ENCODE peak calls at places on chromosomes 5 and 9, in six cellular contexts. One of them, this sample, is unnamed.

GRCh38 chr9:130682490-130683121 is 11.0 kb upstream of the EXOSC2 start:
- DNase-seq in left ventricle myocardium inferior: peak
- DNase-seq in CD8-positive, alpha-beta T cell: no peak
- DNase-seq in foreskin fibroblast: peak
- DNase-seq in cardiac muscle cell: peak
- DNase-seq in AG09319: peak
- DNase-seq in this sample: no peak

GRCh38 chr9:35112257-35113020 is 3.2 kb downstream of the ATOSB start:
- DNase-seq in left ventricle myocardium inferior: no peak
- DNase-seq in CD8-positive, alpha-beta T cell: no peak
- DNase-seq in foreskin fibroblast: peak
- DNase-seq in cardiac muscle cell: no peak
- DNase-seq in AG09319: peak
- DNase-seq in this sample: no peak

GRCh38 chr9:88198346-88198807 is 60.1 kb upstream of the SPATA31C2 start:
- DNase-seq in left ventricle myocardium inferior: no peak
- DNase-seq in CD8-positive, alpha-beta T cell: no peak
- DNase-seq in foreskin fibroblast: peak
- DNase-seq in cardiac muscle cell: no peak
- DNase-seq in AG09319: no peak
- DNase-seq in this sample: no peak

GRCh38 chr5:122908662-122909061 is 63.2 kb downstream of the SNX24 start:
- DNase-seq in left ventricle myocardium inferior: no peak
- DNase-seq in CD8-positive, alpha-beta T cell: no peak
- DNase-seq in foreskin fibroblast: no peak
- DNase-seq in cardiac muscle cell: peak
- DNase-seq in AG09319: no peak
- DNase-seq in this sample: no peak

GRCh38 chr5:100539519-100539918 is 4.3 kb downstream of the FAM174A start:
- DNase-seq in left ventricle myocardium inferior: no peak
- DNase-seq in CD8-positive, alpha-beta T cell: no peak
- DNase-seq in foreskin fibroblast: no peak
- DNase-seq in cardiac muscle cell: no peak
- DNase-seq in AG09319: no peak
- DNase-seq in this sample: no peak

GRCh38 chr5:181207214-181207959 is 2.4 kb upstream of the TRIM7 start:
- DNase-seq in left ventricle myocardium inferior: peak
- DNase-seq in CD8-positive, alpha-beta T cell: peak
- DNase-seq in foreskin fibroblast: peak
- DNase-seq in cardiac muscle cell: peak
- DNase-seq in AG09319: peak
- DNase-seq in this sample: peak

GRCh38 chr9:85740821-85741111 is 988 bp downstream of the AGTPBP1 start:
- DNase-seq in left ventricle myocardium inferior: no peak
- DNase-seq in CD8-positive, alpha-beta T cell: no peak
- DNase-seq in foreskin fibroblast: peak
- DNase-seq in cardiac muscle cell: no peak
- DNase-seq in AG09319: no peak
- DNase-seq in this sample: no peak

GRCh38 chr5:171092194-171092593 is 216.9 kb upstream of the TLX3 start:
- DNase-seq in left ventricle myocardium inferior: no peak
- DNase-seq in CD8-positive, alpha-beta T cell: no peak
- DNase-seq in foreskin fibroblast: peak
- DNase-seq in cardiac muscle cell: no peak
- DNase-seq in AG09319: no peak
- DNase-seq in this sample: no peak

GRCh38 chr9:128150594-128151342 is 1.5 kb downstream of the LCN2 start:
- DNase-seq in left ventricle myocardium inferior: no peak
- DNase-seq in CD8-positive, alpha-beta T cell: no peak
- DNase-seq in foreskin fibroblast: no peak
- DNase-seq in cardiac muscle cell: peak
- DNase-seq in AG09319: no peak
- DNase-seq in this sample: no peak

GRCh38 chr9:135827866-135828580 is 79.3 kb downstream of the CAMSAP1 start:
- DNase-seq in left ventricle myocardium inferior: no peak
- DNase-seq in CD8-positive, alpha-beta T cell: no peak
- DNase-seq in foreskin fibroblast: no peak
- DNase-seq in cardiac muscle cell: no peak
- DNase-seq in AG09319: no peak
- DNase-seq in this sample: no peak

GRCh38 chr5:9344751-9345240 is 201.1 kb downstream of the SEMA5A start:
- DNase-seq in left ventricle myocardium inferior: no peak
- DNase-seq in CD8-positive, alpha-beta T cell: no peak
- DNase-seq in foreskin fibroblast: no peak
- DNase-seq in cardiac muscle cell: no peak
- DNase-seq in AG09319: no peak
- DNase-seq in this sample: no peak

GRCh38 chr5:172906436-172906835 is 52.8 kb upstream of the RPL26L1 start:
- DNase-seq in left ventricle myocardium inferior: no peak
- DNase-seq in CD8-positive, alpha-beta T cell: no peak
- DNase-seq in foreskin fibroblast: peak
- DNase-seq in cardiac muscle cell: no peak
- DNase-seq in AG09319: no peak
- DNase-seq in this sample: peak

GRCh38 chr5:44862808-44863207 is 54.1 kb downstream of the MRPS30 start:
- DNase-seq in left ventricle myocardium inferior: no peak
- DNase-seq in CD8-positive, alpha-beta T cell: no peak
- DNase-seq in foreskin fibroblast: peak
- DNase-seq in cardiac muscle cell: peak
- DNase-seq in AG09319: no peak
- DNase-seq in this sample: no peak

GRCh38 chr9:26687421-26687820 is 205.2 kb downstream of the CAAP1 start:
- DNase-seq in left ventricle myocardium inferior: no peak
- DNase-seq in CD8-positive, alpha-beta T cell: no peak
- DNase-seq in foreskin fibroblast: no peak
- DNase-seq in cardiac muscle cell: peak
- DNase-seq in AG09319: no peak
- DNase-seq in this sample: no peak

GRCh38 chr5:36978196-36978595 is 101.6 kb downstream of the NIPBL start:
- DNase-seq in left ventricle myocardium inferior: no peak
- DNase-seq in CD8-positive, alpha-beta T cell: no peak
- DNase-seq in foreskin fibroblast: no peak
- DNase-seq in cardiac muscle cell: no peak
- DNase-seq in AG09319: no peak
- DNase-seq in this sample: no peak

GRCh38 chr9:132946624-132947295 is 2.3 kb upstream of the TSC1 start:
- DNase-seq in left ventricle myocardium inferior: no peak
- DNase-seq in CD8-positive, alpha-beta T cell: no peak
- DNase-seq in foreskin fibroblast: peak
- DNase-seq in cardiac muscle cell: peak
- DNase-seq in AG09319: no peak
- DNase-seq in this sample: no peak

GRCh38 chr5:121315786-121316185 is 535.9 kb upstream of the FTMT start:
- DNase-seq in left ventricle myocardium inferior: no peak
- DNase-seq in CD8-positive, alpha-beta T cell: no peak
- DNase-seq in foreskin fibroblast: no peak
- DNase-seq in cardiac muscle cell: no peak
- DNase-seq in AG09319: no peak
- DNase-seq in this sample: no peak

GRCh38 chr5:175860531-175861045 is 10.8 kb upstream of the CPLX2 start:
- DNase-seq in left ventricle myocardium inferior: no peak
- DNase-seq in CD8-positive, alpha-beta T cell: no peak
- DNase-seq in foreskin fibroblast: no peak
- DNase-seq in cardiac muscle cell: no peak
- DNase-seq in AG09319: no peak
- DNase-seq in this sample: no peak

GRCh38 chr5:60888359-60889061 is 44.4 kb upstream of the ELOVL7 start:
- DNase-seq in left ventricle myocardium inferior: no peak
- DNase-seq in CD8-positive, alpha-beta T cell: no peak
- DNase-seq in foreskin fibroblast: no peak
- DNase-seq in cardiac muscle cell: no peak
- DNase-seq in AG09319: no peak
- DNase-seq in this sample: no peak

GRCh38 chr5:159928122-159928960 is 12.1 kb downstream of the ADRA1B start:
- DNase-seq in left ventricle myocardium inferior: peak
- DNase-seq in CD8-positive, alpha-beta T cell: no peak
- DNase-seq in foreskin fibroblast: peak
- DNase-seq in cardiac muscle cell: no peak
- DNase-seq in AG09319: no peak
- DNase-seq in this sample: no peak

GRCh38 chr5:74017786-74018211 is 391.8 kb downstream of the ARHGEF28 start:
- DNase-seq in left ventricle myocardium inferior: no peak
- DNase-seq in CD8-positive, alpha-beta T cell: no peak
- DNase-seq in foreskin fibroblast: peak
- DNase-seq in cardiac muscle cell: no peak
- DNase-seq in AG09319: no peak
- DNase-seq in this sample: no peak

GRCh38 chr9:70065572-70065971 is 21.9 kb downstream of the MAMDC2 start:
- DNase-seq in left ventricle myocardium inferior: no peak
- DNase-seq in CD8-positive, alpha-beta T cell: no peak
- DNase-seq in foreskin fibroblast: no peak
- DNase-seq in cardiac muscle cell: no peak
- DNase-seq in AG09319: no peak
- DNase-seq in this sample: no peak

GRCh38 chr5:154178661-154179060 is 11.9 kb upstream of the GALNT10 start:
- DNase-seq in left ventricle myocardium inferior: no peak
- DNase-seq in CD8-positive, alpha-beta T cell: no peak
- DNase-seq in foreskin fibroblast: no peak
- DNase-seq in cardiac muscle cell: no peak
- DNase-seq in AG09319: no peak
- DNase-seq in this sample: no peak

GRCh38 chr5:154179846-154180710 is 10.5 kb upstream of the GALNT10 start:
- DNase-seq in left ventricle myocardium inferior: no peak
- DNase-seq in CD8-positive, alpha-beta T cell: no peak
- DNase-seq in foreskin fibroblast: peak
- DNase-seq in cardiac muscle cell: peak
- DNase-seq in AG09319: peak
- DNase-seq in this sample: no peak

GRCh38 chr5:154174091-154174490 is 16.4 kb upstream of the GALNT10 start:
- DNase-seq in left ventricle myocardium inferior: no peak
- DNase-seq in CD8-positive, alpha-beta T cell: no peak
- DNase-seq in foreskin fibroblast: peak
- DNase-seq in cardiac muscle cell: no peak
- DNase-seq in AG09319: no peak
- DNase-seq in this sample: no peak

GRCh38 chr5:154172785-154173184 is 17.7 kb upstream of the GALNT10 start:
- DNase-seq in left ventricle myocardium inferior: no peak
- DNase-seq in CD8-positive, alpha-beta T cell: no peak
- DNase-seq in foreskin fibroblast: no peak
- DNase-seq in cardiac muscle cell: no peak
- DNase-seq in AG09319: no peak
- DNase-seq in this sample: no peak

GRCh38 chr5:154176191-154176590 is 14.3 kb upstream of the GALNT10 start:
- DNase-seq in left ventricle myocardium inferior: no peak
- DNase-seq in CD8-positive, alpha-beta T cell: no peak
- DNase-seq in foreskin fibroblast: peak
- DNase-seq in cardiac muscle cell: no peak
- DNase-seq in AG09319: no peak
- DNase-seq in this sample: no peak
- TF ChIP-seq CTCF in left ventricle myocardium inferior: no peak
- TF ChIP-seq CTCF in CD8-positive, alpha-beta T cell: no peak
- TF ChIP-seq CTCF in foreskin fibroblast: no peak
- TF ChIP-seq CTCF in cardiac muscle cell: no peak
- TF ChIP-seq CTCF in AG09319: no peak
- TF ChIP-seq CTCF in this sample: no peak

GRCh38 chr5:127975961-127976360 is 107.6 kb upstream of the SLC12A2 start:
- DNase-seq in left ventricle myocardium inferior: no peak
- DNase-seq in CD8-positive, alpha-beta T cell: no peak
- DNase-seq in foreskin fibroblast: no peak
- DNase-seq in cardiac muscle cell: no peak
- DNase-seq in AG09319: no peak
- DNase-seq in this sample: no peak
- TF ChIP-seq CTCF in left ventricle myocardium inferior: no peak
- TF ChIP-seq CTCF in CD8-positive, alpha-beta T cell: no peak
- TF ChIP-seq CTCF in foreskin fibroblast: no peak
- TF ChIP-seq CTCF in cardiac muscle cell: no peak
- TF ChIP-seq CTCF in AG09319: no peak
- TF ChIP-seq CTCF in this sample: no peak

DNA sequence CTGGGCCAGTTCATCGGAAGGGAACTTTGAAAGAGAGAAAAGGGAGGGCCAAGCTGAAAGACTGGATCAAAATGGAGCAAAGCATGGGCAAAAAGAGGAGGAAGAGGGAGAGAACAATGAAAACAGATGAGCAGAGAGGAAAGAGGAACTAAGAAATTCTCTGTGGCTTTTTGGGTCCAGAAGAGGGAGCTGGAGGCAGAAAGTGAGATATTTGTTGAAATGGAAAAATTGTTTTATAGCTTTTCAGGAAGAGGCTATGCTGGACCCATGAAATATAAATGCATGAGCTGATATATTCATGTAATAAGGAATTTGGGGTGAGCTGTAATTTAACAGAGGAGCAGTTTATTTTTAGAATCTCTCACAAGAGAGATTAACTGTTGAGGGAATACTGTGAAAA is 457.3 kb downstream of the DMAC1 start:
- DNase-seq in left ventricle myocardium inferior: no peak
- DNase-seq in CD8-positive, alpha-beta T cell: no peak
- DNase-seq in foreskin fibroblast: peak
- DNase-seq in cardiac muscle cell: no peak
- DNase-seq in AG09319: no peak
- DNase-seq in this sample: no peak
- TF ChIP-seq CTCF in left ventricle myocardium inferior: peak
- TF ChIP-seq CTCF in CD8-positive, alpha-beta T cell: no peak
- TF ChIP-seq CTCF in foreskin fibroblast: peak
- TF ChIP-seq CTCF in cardiac muscle cell: peak
- TF ChIP-seq CTCF in AG09319: peak
- TF ChIP-seq CTCF in this sample: no peak

GRCh38 chr9:5425006-5425628 is 12.6 kb downstream of the PLGRKT start:
- DNase-seq in left ventricle myocardium inferior: no peak
- DNase-seq in CD8-positive, alpha-beta T cell: no peak
- DNase-seq in foreskin fibroblast: peak
- DNase-seq in cardiac muscle cell: no peak
- DNase-seq in AG09319: no peak
- DNase-seq in this sample: no peak
- TF ChIP-seq CTCF in left ventricle myocardium inferior: peak
- TF ChIP-seq CTCF in CD8-positive, alpha-beta T cell: peak
- TF ChIP-seq CTCF in foreskin fibroblast: peak
- TF ChIP-seq CTCF in cardiac muscle cell: peak
- TF ChIP-seq CTCF in AG09319: peak
- TF ChIP-seq CTCF in this sample: peak

GRCh38 chr5:149237662-149238061 is 34.0 kb upstream of the AFAP1L1 start:
- DNase-seq in left ventricle myocardium inferior: no peak
- DNase-seq in CD8-positive, alpha-beta T cell: no peak
- DNase-seq in foreskin fibroblast: peak
- DNase-seq in cardiac muscle cell: no peak
- DNase-seq in AG09319: no peak
- DNase-seq in this sample: no peak
- TF ChIP-seq CTCF in left ventricle myocardium inferior: peak
- TF ChIP-seq CTCF in CD8-positive, alpha-beta T cell: no peak
- TF ChIP-seq CTCF in foreskin fibroblast: peak
- TF ChIP-seq CTCF in cardiac muscle cell: no peak
- TF ChIP-seq CTCF in AG09319: peak
- TF ChIP-seq CTCF in this sample: no peak

DNA sequence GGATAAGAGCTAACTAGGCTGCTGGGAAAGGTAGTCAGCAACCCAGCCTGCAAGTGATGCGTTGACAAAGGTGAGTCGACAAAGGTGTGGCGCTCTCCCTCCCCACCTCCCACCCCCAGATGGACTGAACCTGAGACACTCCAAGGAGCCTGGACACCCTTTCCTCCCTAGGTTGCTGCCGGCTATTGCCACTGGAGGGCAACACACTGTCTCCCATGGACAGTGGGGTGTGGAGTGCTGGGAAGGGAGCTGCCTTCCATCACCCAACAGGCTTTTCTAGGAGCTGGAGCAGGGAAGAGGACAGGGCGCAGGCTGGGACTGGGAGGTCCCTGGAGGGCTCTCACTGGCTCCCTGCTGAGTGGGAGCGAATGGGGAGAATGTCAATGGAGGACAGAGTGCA is 75.4 kb upstream of the ARAP3 start:
- DNase-seq in left ventricle myocardium inferior: no peak
- DNase-seq in CD8-positive, alpha-beta T cell: no peak
- DNase-seq in foreskin fibroblast: peak
- DNase-seq in cardiac muscle cell: peak
- DNase-seq in AG09319: no peak
- DNase-seq in this sample: no peak
- TF ChIP-seq CTCF in left ventricle myocardium inferior: peak
- TF ChIP-seq CTCF in CD8-positive, alpha-beta T cell: no peak
- TF ChIP-seq CTCF in foreskin fibroblast: peak
- TF ChIP-seq CTCF in cardiac muscle cell: peak
- TF ChIP-seq CTCF in AG09319: peak
- TF ChIP-seq CTCF in this sample: peak